ENCODE peak calls at places on chromosomes 2 and 18, in five cellular contexts. A, P, V, O and L are unnamed samples.

GRCh38 chr18:28158083-28158581 is 18.8 kb downstream of the CDH2 start:
- DNase-seq in P (no peak), V (peak; percentile 43), A (no peak), O (peak; percentile 30), L (no peak)

GRCh38 chr18:12295389-12296086 is 12.5 kb upstream of the TUBB6 start:
- DNase-seq in P (no peak), O (peak; percentile 28), V (no peak), A (no peak), L (no peak)

GRCh38 chr18:55515946-55516710 is 71.9 kb downstream of the TCF4 start:
- DNase-seq in O (peak; percentile 84), P (no peak), V (no peak), A (no peak), L (no peak)

GRCh38 chr18:23066060-23066459 is 69.2 kb upstream of the CABLES1 start:
- DNase-seq in A (no peak), O (peak; percentile 41), V (no peak), P (no peak), L (no peak)

GRCh38 chr2:62467475-62468321 is 38.3 kb downstream of the TMEM17 start:
- DNase-seq in P (no peak), O (no peak), A (no peak), V (no peak), L (no peak)

GRCh38 chr18:63161728-63162195 is 157.8 kb downstream of the BCL2 start:
- DNase-seq in A (peak; percentile 12), O (peak; percentile 93), V (no peak), P (no peak), L (peak; percentile 62)

GRCh38 chr2:29123584-29124349 is 8.6 kb downstream of the CLIP4 start:
- DNase-seq in P (peak; percentile 77), O (peak; percentile 91), V (no peak), A (no peak), L (no peak)

GRCh38 chr18:36516258-36516657 is 218.7 kb downstream of the FHOD3 start:
- DNase-seq in V (no peak), A (no peak), O (no peak), P (no peak), L (no peak)

GRCh38 chr2:178328037-178328436 is 122.9 kb downstream of the PRKRA start:
- DNase-seq in P (no peak), O (peak; percentile 77), A (no peak), V (no peak), L (no peak)

GRCh38 chr2:72162574-72162973 is 14.9 kb upstream of the CYP26B1 start:
- DNase-seq in P (no peak), O (no peak), V (no peak), A (no peak), L (no peak)

GRCh38 chr18:44857744-44858143 is 177.1 kb downstream of the SETBP1 start:
- DNase-seq in O (no peak), P (no peak), V (no peak), A (no peak), L (no peak)

GRCh38 chr18:53416985-53417384 is 807.5 kb downstream of the MBD2 start:
- DNase-seq in P (no peak), V (no peak), O (no peak), A (no peak), L (no peak)

GRCh38 chr18:43170586-43170985 is 55.1 kb upstream of the RIT2 start:
- DNase-seq in O (no peak), P (no peak), V (no peak), A (no peak), L (no peak)

GRCh38 chr2:197174539-197175094 is 136.0 kb downstream of the ANKRD44 start:
- DNase-seq in A (no peak), V (no peak), P (no peak), O (peak; percentile 69), L (no peak)

GRCh38 chr2:47190188-47190818 is 35.2 kb upstream of the STPG4 start:
- DNase-seq in P (no peak), V (no peak), O (peak; percentile 84), A (no peak), L (no peak)

GRCh38 chr2:226758886-226759660 is 40.5 kb downstream of the IRS1 start:
- DNase-seq in O (peak; percentile 87), A (no peak), P (peak; percentile 48), V (no peak), L (no peak)
- H3K4me1 ChIP-seq in O (peaks cover 28% of the 10 kb centered on the region), A (no peaks in the 10 kb centered on the region), P (peaks cover 100% of the 10 kb centered on the region), V (peaks cover 27% of the 10 kb centered on the region), L (peaks cover 36% of the 10 kb centered on the region)

GRCh38 chr2:102806250-102806837 is 44.5 kb downstream of the TMEM182 start:
- DNase-seq in V (peak; percentile 75), A (peak; percentile 65), O (peak; percentile 65), P (peak; percentile 37), L (no peak)
- TF ChIP-seq CTCF in V (peak; percentile 80), A (peak; percentile 83), O (peak; percentile 81), P (peak; percentile 55), L (peak; percentile 91)

GRCh38 chr2:26847663-26848335 is at the start of gene DPYSL5:
- DNase-seq in O (no peak), V (peak; percentile 99), P (peak; percentile 10), A (peak; percentile 91), L (no peak)

GRCh38 chr2:26846881-26847662 is 860 bp upstream of the DPYSL5 start:
- DNase-seq in A (no peak), O (no peak), V (no peak), P (no peak), L (no peak)

GRCh38 chr2:26843041-26843440 is 4.9 kb upstream of the DPYSL5 start:
- DNase-seq in V (no peak), A (no peak), O (no peak), P (no peak), L (no peak)

GRCh38 chr2:26846334-26846863 is 1.5 kb upstream of the DPYSL5 start:
- DNase-seq in V (peak; percentile 86), O (peak; percentile 69), A (peak; percentile 64), P (peak; percentile 64), L (no peak)

DNA sequence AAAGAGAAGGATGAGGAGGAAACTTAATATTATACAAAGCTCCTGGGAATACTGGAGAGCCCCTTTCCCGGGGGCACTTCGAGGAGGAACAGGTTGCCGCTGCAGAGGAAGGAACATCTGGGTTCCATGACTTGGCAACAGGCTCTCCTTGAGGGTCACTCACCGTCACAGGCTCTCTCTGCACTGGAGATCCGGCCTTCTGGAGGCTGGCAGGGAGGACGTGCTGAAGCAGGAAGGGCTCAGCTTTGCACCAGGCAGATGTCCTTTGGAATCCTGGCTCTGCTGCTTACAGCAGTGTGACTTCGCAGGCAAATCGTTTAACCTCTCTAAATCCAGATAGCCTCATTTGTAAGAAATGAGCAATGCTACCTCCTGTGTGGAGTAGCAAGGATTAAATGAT is 2.9 kb upstream of the DPYSL5 start:
- DNase-seq in P (no peak), V (no peak), A (no peak), O (no peak), L (no peak)
- H3K27me3 ChIP-seq in P (peaks cover 4% of the 10 kb centered on the region), V (peaks cover 76% of the 10 kb centered on the region), A (peaks cover 49% of the 10 kb centered on the region), O (peaks cover 76% of the 10 kb centered on the region), L (peaks cover 47% of the 10 kb centered on the region)

GRCh38 chr2:23519334-23519651 is 134.3 kb downstream of the KLHL29 start:
- DNase-seq in A (no peak), O (no peak), V (no peak), P (no peak), L (no peak)
- H3K4me1 ChIP-seq in A (no peaks in the 10 kb centered on the region), O (peaks cover 11% of the 10 kb centered on the region), V (peaks cover 17% of the 10 kb centered on the region), P (peaks cover 16% of the 10 kb centered on the region), L (peaks cover 11% of the 10 kb centered on the region)

DNA sequence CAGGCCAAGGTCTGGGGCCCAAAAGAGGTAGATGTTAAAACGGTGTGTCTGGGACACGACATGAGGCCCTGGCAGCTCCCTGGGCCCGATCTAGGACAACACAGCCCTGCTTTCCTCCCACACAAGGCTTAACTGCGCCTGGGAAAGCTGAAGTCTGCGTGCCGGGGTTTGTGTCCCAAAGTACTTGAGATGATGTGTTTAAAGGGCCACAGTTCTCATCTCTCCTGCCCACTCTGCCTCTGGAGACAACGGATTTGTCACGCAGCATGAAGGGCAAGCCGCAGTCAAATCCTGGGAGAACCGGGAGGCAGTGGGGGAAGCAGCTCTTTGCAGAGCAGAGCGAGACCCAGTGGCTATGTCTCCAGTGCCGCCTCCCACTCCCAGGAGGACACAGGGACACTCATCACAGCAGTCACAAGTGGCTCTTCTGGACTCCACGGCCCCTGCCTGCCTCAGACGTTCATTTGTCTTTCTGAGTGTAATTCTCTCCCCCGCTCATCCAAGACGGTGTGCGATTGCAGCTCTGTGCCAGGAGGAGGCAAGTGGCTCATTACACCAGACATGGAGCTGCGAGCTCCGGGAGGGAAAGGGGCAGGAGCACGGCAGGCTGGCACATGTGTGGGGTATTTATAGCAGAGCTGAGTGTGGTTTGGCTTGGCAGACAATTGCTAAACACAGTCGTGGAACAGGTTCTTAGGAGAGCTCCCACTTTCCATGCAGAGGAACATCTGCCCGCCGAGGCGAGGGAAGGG is 57.7 kb upstream of the SEMA4C start:
- DNase-seq in P (no peak), A (no peak), O (no peak), V (no peak), L (no peak)
- TF ChIP-seq CTCF in P (no peak), A (no peak), O (no peak), V (no peak), L (peak; percentile 64)

GRCh38 chr2:11602563-11603182 is 67.3 kb downstream of the NTSR2 start:
- DNase-seq in A (no peak), O (no peak), V (no peak), P (no peak), L (no peak)
- H3K27me3 ChIP-seq in A (peaks cover 63% of the 10 kb centered on the region), O (peaks cover 54% of the 10 kb centered on the region), V (no peaks in the 10 kb centered on the region), P (no peaks in the 10 kb centered on the region), L (peaks cover 4% of the 10 kb centered on the region)